ENCODE peak calls at places on chromosomes 12 and 14, in five cellular contexts. One of them, this sample, is unnamed.

GRCh38 chr14:96940009-96940408 is 142.8 kb downstream of the VRK1 start:
- DNase-seq in pancreas: no peak
- DNase-seq in left lung: no peak
- DNase-seq in epithelial cell of esophagus: peak
- DNase-seq in IMR-90: no peak
- DNase-seq in this sample: no peak

GRCh38 chr12:27572486-27573255 is 48.7 kb downstream of the PPFIBP1 start:
- DNase-seq in epithelial cell of esophagus: no peak
- DNase-seq in pancreas: no peak
- DNase-seq in left lung: no peak
- DNase-seq in IMR-90: peak
- DNase-seq in this sample: no peak

GRCh38 chr12:107593713-107594381 is 91.8 kb upstream of the PWP1 start:
- DNase-seq in left lung: no peak
- DNase-seq in IMR-90: no peak
- DNase-seq in epithelial cell of esophagus: no peak
- DNase-seq in pancreas: no peak
- DNase-seq in this sample: no peak

GRCh38 chr12:88432536-88433462 is 147.5 kb downstream of the KITLG start:
- DNase-seq in IMR-90: peak
- DNase-seq in pancreas: no peak
- DNase-seq in left lung: no peak
- DNase-seq in epithelial cell of esophagus: peak
- DNase-seq in this sample: no peak

GRCh38 chr14:100305446-100306255 is 593 bp downstream of the SLC25A29 start:
- DNase-seq in IMR-90: no peak
- DNase-seq in left lung: peak
- DNase-seq in pancreas: peak
- DNase-seq in epithelial cell of esophagus: no peak
- DNase-seq in this sample: no peak

GRCh38 chr14:94936411-94936892 is 166.5 kb upstream of the GSC start:
- DNase-seq in pancreas: peak
- DNase-seq in epithelial cell of esophagus: no peak
- DNase-seq in IMR-90: no peak
- DNase-seq in left lung: peak
- DNase-seq in this sample: no peak

GRCh38 chr12:53495903-53496751 is 3.1 kb downstream of the MAP3K12 start:
- DNase-seq in IMR-90: peak
- DNase-seq in pancreas: no peak
- DNase-seq in epithelial cell of esophagus: no peak
- DNase-seq in left lung: no peak
- DNase-seq in this sample: no peak

GRCh38 chr14:53037016-53037415 is 86.2 kb upstream of the FERMT2 start:
- DNase-seq in left lung: no peak
- DNase-seq in IMR-90: no peak
- DNase-seq in epithelial cell of esophagus: no peak
- DNase-seq in pancreas: no peak
- DNase-seq in this sample: no peak

GRCh38 chr12:58067610-58068387 is 126.4 kb downstream of the ATP23 start:
- DNase-seq in pancreas: no peak
- DNase-seq in left lung: no peak
- DNase-seq in epithelial cell of esophagus: peak
- DNase-seq in IMR-90: peak
- DNase-seq in this sample: peak

GRCh38 chr14:34356267-34356660 is 105.8 kb downstream of the SPTSSA start:
- DNase-seq in left lung: no peak
- DNase-seq in pancreas: no peak
- DNase-seq in epithelial cell of esophagus: peak
- DNase-seq in IMR-90: peak
- DNase-seq in this sample: no peak

GRCh38 chr14:64935508-64935907 is 7.0 kb downstream of the GPX2 start:
- DNase-seq in left lung: no peak
- DNase-seq in pancreas: no peak
- DNase-seq in IMR-90: no peak
- DNase-seq in epithelial cell of esophagus: no peak
- DNase-seq in this sample: no peak

GRCh38 chr14:96197163-96197852 is 7.3 kb upstream of the BDKRB2 start:
- DNase-seq in epithelial cell of esophagus: no peak
- DNase-seq in IMR-90: no peak
- DNase-seq in left lung: peak
- DNase-seq in pancreas: no peak
- DNase-seq in this sample: no peak

GRCh38 chr12:18443768-18444437 is 182.6 kb downstream of the PIK3C2G start:
- DNase-seq in pancreas: no peak
- DNase-seq in epithelial cell of esophagus: peak
- DNase-seq in IMR-90: peak
- DNase-seq in left lung: no peak
- DNase-seq in this sample: no peak

GRCh38 chr12:40137252-40137651 is 31.4 kb upstream of the SLC2A13 start:
- DNase-seq in left lung: no peak
- DNase-seq in IMR-90: peak
- DNase-seq in epithelial cell of esophagus: peak
- DNase-seq in pancreas: no peak
- DNase-seq in this sample: no peak

GRCh38 chr12:20451759-20452158 is 83.4 kb downstream of the PDE3A start:
- DNase-seq in IMR-90: peak
- DNase-seq in pancreas: no peak
- DNase-seq in epithelial cell of esophagus: no peak
- DNase-seq in left lung: no peak
- DNase-seq in this sample: no peak

GRCh38 chr14:24630087-24630871 is 3.7 kb downstream of the GZMB start:
- DNase-seq in left lung: no peak
- DNase-seq in pancreas: no peak
- DNase-seq in IMR-90: no peak
- DNase-seq in epithelial cell of esophagus: no peak
- DNase-seq in this sample: no peak

GRCh38 chr12:87428701-87429277 is 600.4 kb downstream of the C12orf50 start:
- DNase-seq in left lung: no peak
- DNase-seq in epithelial cell of esophagus: peak
- DNase-seq in pancreas: no peak
- DNase-seq in IMR-90: peak
- DNase-seq in this sample: no peak

DNA sequence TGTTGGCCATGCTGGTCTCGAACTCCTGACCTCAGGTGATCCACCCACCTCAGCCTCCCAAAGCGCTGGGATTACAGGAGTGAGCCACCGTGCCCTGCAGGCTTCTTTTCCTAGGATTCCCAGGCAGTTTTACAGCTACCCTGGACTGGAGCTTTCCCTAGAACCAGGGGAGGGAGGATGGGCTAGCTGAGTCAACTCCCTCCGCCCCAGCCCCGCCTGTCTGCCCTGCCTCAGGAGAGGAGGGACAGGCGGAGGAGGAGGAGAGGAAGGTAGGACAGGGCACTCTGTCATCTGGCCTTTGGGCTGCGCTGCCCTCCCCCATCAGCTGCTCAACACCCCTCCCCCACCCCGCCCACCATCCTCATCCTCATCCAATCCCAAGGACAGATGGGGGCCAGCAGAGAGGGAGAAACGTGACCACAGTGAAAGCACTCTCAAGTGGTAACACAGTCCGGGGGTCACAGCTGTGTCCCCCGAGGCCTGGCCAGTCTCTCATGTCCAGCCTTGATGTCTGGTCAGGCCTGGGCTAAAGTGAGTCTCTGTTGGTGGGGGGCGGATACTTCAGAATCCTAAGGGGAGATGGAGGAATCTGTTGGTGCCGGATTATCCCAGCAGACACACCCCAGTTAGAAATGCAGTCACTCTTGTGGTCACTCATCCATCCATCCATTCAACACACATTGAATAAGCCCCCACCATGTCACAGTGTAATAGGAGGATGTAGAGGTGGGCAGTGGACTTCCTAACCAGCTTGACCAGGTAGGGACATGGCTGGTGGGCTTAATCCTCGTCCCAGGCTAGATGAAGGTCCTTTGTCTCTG is 12.3 kb downstream of the FIGNL2 start:
- DNase-seq in epithelial cell of esophagus: peak
- DNase-seq in IMR-90: no peak
- DNase-seq in left lung: no peak
- DNase-seq in pancreas: no peak
- DNase-seq in this sample: no peak
- H3K4me3 ChIP-seq in epithelial cell of esophagus: no peak
- H3K4me3 ChIP-seq in IMR-90: no peak
- H3K4me3 ChIP-seq in left lung: no peak
- H3K4me3 ChIP-seq in pancreas: no peak
- H3K4me3 ChIP-seq in this sample: no peak

GRCh38 chr14:54348923-54349615 is 47.7 kb upstream of the CDKN3 start:
- DNase-seq in pancreas: no peak
- DNase-seq in left lung: no peak
- DNase-seq in IMR-90: peak
- DNase-seq in epithelial cell of esophagus: no peak
- DNase-seq in this sample: no peak
- TF ChIP-seq CTCF in pancreas: no peak
- TF ChIP-seq CTCF in left lung: no peak
- TF ChIP-seq CTCF in IMR-90: no peak
- TF ChIP-seq CTCF in epithelial cell of esophagus: no peak
- TF ChIP-seq CTCF in this sample: no peak

GRCh38 chr12:21939435-21939834 is 1.8 kb downstream of the ABCC9 start:
- DNase-seq in IMR-90: no peak
- DNase-seq in left lung: no peak
- DNase-seq in pancreas: no peak
- DNase-seq in epithelial cell of esophagus: no peak
- DNase-seq in this sample: no peak
- H3K4me3 ChIP-seq in IMR-90: no peak
- H3K4me3 ChIP-seq in left lung: no peak
- H3K4me3 ChIP-seq in pancreas: no peak
- H3K4me3 ChIP-seq in epithelial cell of esophagus: no peak
- H3K4me3 ChIP-seq in this sample: no peak

GRCh38 chr12:42372154-42372791 is 46.3 kb downstream of the PPHLN1 start:
- DNase-seq in IMR-90: peak
- DNase-seq in epithelial cell of esophagus: peak
- DNase-seq in left lung: no peak
- DNase-seq in pancreas: no peak
- DNase-seq in this sample: no peak
- TF ChIP-seq CTCF in IMR-90: peak
- TF ChIP-seq CTCF in epithelial cell of esophagus: peak
- TF ChIP-seq CTCF in left lung: peak
- TF ChIP-seq CTCF in pancreas: no peak
- TF ChIP-seq CTCF in this sample: peak

GRCh38 chr12:131833896-131834641 is 5.9 kb downstream of the MMP17 start:
- DNase-seq in epithelial cell of esophagus: peak
- DNase-seq in left lung: no peak
- DNase-seq in IMR-90: peak
- DNase-seq in pancreas: peak
- DNase-seq in this sample: no peak

GRCh38 chr12:131831021-131831571 is 2.9 kb downstream of the MMP17 start:
- DNase-seq in epithelial cell of esophagus: peak
- DNase-seq in pancreas: peak
- DNase-seq in IMR-90: no peak
- DNase-seq in left lung: peak
- DNase-seq in this sample: no peak

GRCh38 chr12:131833288-131833895 is 5.2 kb downstream of the MMP17 start:
- DNase-seq in left lung: no peak
- DNase-seq in IMR-90: no peak
- DNase-seq in epithelial cell of esophagus: no peak
- DNase-seq in pancreas: no peak
- DNase-seq in this sample: no peak

GRCh38 chr12:131831635-131832041 is 3.4 kb downstream of the MMP17 start:
- DNase-seq in epithelial cell of esophagus: no peak
- DNase-seq in left lung: no peak
- DNase-seq in pancreas: no peak
- DNase-seq in IMR-90: peak
- DNase-seq in this sample: no peak

GRCh38 chr12:131832393-131833231 is 4.4 kb downstream of the MMP17 start:
- DNase-seq in pancreas: peak
- DNase-seq in epithelial cell of esophagus: no peak
- DNase-seq in IMR-90: peak
- DNase-seq in left lung: peak
- DNase-seq in this sample: no peak
- H3K4me3 ChIP-seq in pancreas: no peak
- H3K4me3 ChIP-seq in epithelial cell of esophagus: peak
- H3K4me3 ChIP-seq in IMR-90: peak
- H3K4me3 ChIP-seq in left lung: peak
- H3K4me3 ChIP-seq in this sample: peak